ENCODE peak calls at places on chromosomes 3 and 15, in nine cellular contexts. X, J, K, O, C, V, P, N and H are unnamed samples.

GRCh38 chr3:51384145-51384729 is 854 bp upstream of the MANF start:
- DNase-seq in X (peak), J (no peak), K (no peak), O (peak), C (peak), V (peak), P (peak), N (peak), H (no peak)

GRCh38 chr3:37536033-37536432 is 325.6 kb upstream of the CTDSPL start:
- DNase-seq in X (no peak), J (no peak), K (no peak), O (no peak), C (no peak), V (no peak), P (no peak), N (no peak), H (no peak)

GRCh38 chr15:93210995-93211394 is 122.0 kb upstream of the RGMA start:
- DNase-seq in X (no peak), J (no peak), K (no peak), O (no peak), C (no peak), V (peak), P (no peak), N (no peak), H (no peak)

GRCh38 chr3:14424711-14425573 is 22.5 kb downstream of the SLC6A6 start:
- DNase-seq in X (no peak), J (peak), K (no peak), O (no peak), C (no peak), V (no peak), P (peak), N (no peak), H (no peak)

GRCh38 chr15:58491499-58492202 is 59.9 kb downstream of the LIPC start:
- DNase-seq in X (no peak), J (no peak), K (no peak), O (no peak), C (no peak), V (no peak), P (no peak), N (no peak), H (no peak)

GRCh38 chr3:28316226-28316625 is 32.3 kb upstream of the ZCWPW2 start:
- DNase-seq in X (no peak), J (no peak), K (no peak), O (no peak), C (no peak), V (no peak), P (no peak), N (no peak), H (no peak)

GRCh38 chr3:2958553-2958952 is 151.6 kb downstream of the IL5RA start:
- DNase-seq in X (no peak), J (no peak), K (no peak), O (no peak), C (no peak), V (no peak), P (no peak), N (no peak), H (no peak)

GRCh38 chr3:86951343-86951742 is 39.6 kb downstream of the VGLL3 start:
- DNase-seq in X (no peak), J (no peak), K (no peak), O (no peak), C (no peak), V (no peak), P (no peak), N (no peak), H (no peak)

GRCh38 chr3:152283492-152284381 is 15.0 kb downstream of the MBNL1 start:
- DNase-seq in X (no peak), J (no peak), K (no peak), O (no peak), C (no peak), V (no peak), P (no peak), N (no peak), H (no peak)

GRCh38 chr3:192408721-192409151 is 318.6 kb downstream of the FGF12 start:
- DNase-seq in X (no peak), J (no peak), K (no peak), O (peak), C (no peak), V (peak), P (peak), N (peak), H (no peak)
- H3K4me3 ChIP-seq in X (peak), J (peak), K (no peak), O (no peak), C (peak), V (peak), P (peak), N (peak), H (peak)

DNA sequence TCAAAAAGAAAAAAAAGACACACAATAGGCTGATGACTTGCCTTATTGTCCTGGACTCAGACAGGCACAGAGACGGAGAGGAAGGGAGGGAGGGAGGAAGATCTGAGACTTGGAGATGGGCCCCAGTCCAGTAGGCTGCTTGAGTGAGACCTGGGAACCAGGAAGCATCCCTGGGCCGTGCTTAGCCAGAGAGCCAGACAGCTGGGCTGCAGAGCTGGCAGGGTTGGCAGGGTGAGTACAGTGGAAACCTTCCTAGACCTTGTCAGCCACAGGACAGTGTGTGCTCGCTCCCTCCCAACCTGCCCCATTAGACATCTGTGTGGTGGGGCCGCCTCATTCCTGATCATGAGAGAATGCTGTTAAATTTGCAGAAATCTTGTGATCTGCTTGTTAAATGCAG is 107.9 kb upstream of the ALDH1A3 start:
- DNase-seq in X (no peak), J (no peak), K (no peak), O (peak), C (peak), V (no peak), P (no peak), N (peak), H (peak)
- TF ChIP-seq POLR2AphosphoS5 in X (no peak), J (no peak), K (no peak), O (no peak), C (no peak), V (no peak), P (no peak), N (no peak), H (no peak)

GRCh38 chr3:62597481-62597880 is 224.1 kb upstream of the FEZF2 start:
- DNase-seq in X (no peak), J (no peak), K (no peak), O (no peak), C (no peak), V (no peak), P (no peak), N (no peak), H (no peak)
- H3K4me3 ChIP-seq in X (no peak), J (no peak), K (no peak), O (no peak), C (no peak), V (no peak), P (no peak), N (no peak), H (no peak)

DNA sequence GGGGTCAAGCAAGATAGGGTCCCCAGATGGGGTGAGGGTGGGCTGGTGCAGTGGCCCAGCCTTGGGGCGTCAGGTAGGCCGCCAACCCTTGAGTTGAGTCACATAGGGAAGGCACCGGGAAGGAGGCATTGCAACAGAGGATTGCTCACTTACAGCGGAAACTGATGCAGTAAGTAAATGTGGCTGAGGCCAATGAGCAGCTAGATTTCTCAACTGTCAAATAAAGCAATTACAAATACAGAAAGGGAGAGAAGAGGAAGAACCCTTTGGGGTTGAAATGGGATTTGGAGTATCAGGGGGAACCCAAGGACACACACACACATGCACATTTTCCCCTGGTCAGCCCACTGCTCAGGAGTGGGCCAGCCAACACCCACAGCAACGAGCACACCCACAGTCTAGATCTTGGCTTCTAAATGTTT is 44.0 kb downstream of the CHSY1 start:
- DNase-seq in X (peak), J (peak), K (no peak), O (no peak), C (no peak), V (no peak), P (no peak), N (peak), H (no peak)
- TF ChIP-seq POLR2AphosphoS5 in X (no peak), J (peak), K (no peak), O (no peak), C (peak), V (no peak), P (no peak), N (peak), H (no peak)

GRCh38 chr3:182732232-182733015 is 60.9 kb upstream of the ATP11B start:
- DNase-seq in X (no peak), J (no peak), K (no peak), O (no peak), C (no peak), V (no peak), P (no peak), N (no peak), H (no peak)

GRCh38 chr3:182728248-182728647 is 65.1 kb upstream of the ATP11B start:
- DNase-seq in X (no peak), J (no peak), K (no peak), O (no peak), C (no peak), V (no peak), P (no peak), N (no peak), H (no peak)

GRCh38 chr3:182729903-182730674 is 63.2 kb upstream of the ATP11B start:
- DNase-seq in X (no peak), J (no peak), K (no peak), O (no peak), C (no peak), V (no peak), P (no peak), N (no peak), H (no peak)

GRCh38 chr3:182731764-182732163 is 61.5 kb upstream of the ATP11B start:
- DNase-seq in X (no peak), J (no peak), K (no peak), O (no peak), C (no peak), V (no peak), P (no peak), N (no peak), H (no peak)

GRCh38 chr3:182730675-182731042 is 62.6 kb upstream of the ATP11B start:
- DNase-seq in X (no peak), J (no peak), K (no peak), O (no peak), C (no peak), V (no peak), P (no peak), N (no peak), H (no peak)
- H3K4me3 ChIP-seq in X (no peak), J (no peak), K (no peak), O (no peak), C (no peak), V (no peak), P (no peak), N (no peak), H (no peak)

DNA sequence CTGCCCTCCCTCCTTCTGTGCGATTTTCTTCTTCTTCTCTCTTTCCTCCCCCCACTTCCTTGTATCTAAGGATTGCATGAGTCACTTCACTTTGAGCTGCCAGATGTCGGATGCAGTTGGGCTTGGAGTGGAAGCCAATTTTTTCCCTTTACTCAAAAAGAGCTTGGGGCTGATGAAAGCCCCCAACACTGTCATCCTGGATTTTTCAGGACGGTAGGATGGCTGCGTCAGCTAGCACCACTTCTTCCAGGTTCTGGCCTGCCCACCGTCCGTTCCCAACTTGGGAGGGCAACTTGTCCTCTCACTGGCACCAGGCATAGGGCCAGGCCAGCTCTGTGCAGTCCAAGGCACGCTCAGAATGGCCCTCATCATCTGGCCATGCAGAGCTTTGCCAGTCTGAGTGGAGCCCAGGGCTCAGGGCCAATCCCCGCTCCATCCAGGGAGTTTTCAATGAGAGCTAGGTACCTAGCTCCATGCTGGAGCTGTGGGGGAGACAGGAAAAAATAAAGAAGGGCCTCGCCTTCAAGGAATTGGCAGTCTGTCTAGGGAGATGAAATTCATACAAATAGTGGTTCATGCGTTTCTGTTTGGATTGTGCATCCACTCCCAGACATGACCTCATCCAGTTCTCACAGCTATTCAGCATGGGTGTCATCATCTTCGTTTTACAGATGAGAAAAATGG is 47.7 kb upstream of the INSYN1 start:
- DNase-seq in X (peak), J (no peak), K (no peak), O (no peak), C (no peak), V (no peak), P (no peak), N (peak), H (peak)
- TF ChIP-seq POLR2AphosphoS5 in X (no peak), J (no peak), K (no peak), O (no peak), C (no peak), V (no peak), P (no peak), N (no peak), H (no peak)

GRCh38 chr3:52834871-52835501 is at the start of gene MUSTN1:
- DNase-seq in X (peak), J (no peak), K (no peak), O (no peak), C (no peak), V (no peak), P (peak), N (no peak), H (no peak)

GRCh38 chr3:52838561-52839267 is 3.9 kb upstream of the MUSTN1 start:
- DNase-seq in X (no peak), J (no peak), K (no peak), O (no peak), C (no peak), V (no peak), P (no peak), N (peak), H (no peak)

GRCh38 chr3:52836991-52837390 is 2.2 kb upstream of the MUSTN1 start:
- DNase-seq in X (no peak), J (no peak), K (no peak), O (no peak), C (no peak), V (no peak), P (no peak), N (no peak), H (no peak)

GRCh38 chr3:52835766-52836470 is 1.1 kb upstream of the MUSTN1 start:
- DNase-seq in X (no peak), J (no peak), K (no peak), O (no peak), C (no peak), V (no peak), P (no peak), N (no peak), H (no peak)

DNA sequence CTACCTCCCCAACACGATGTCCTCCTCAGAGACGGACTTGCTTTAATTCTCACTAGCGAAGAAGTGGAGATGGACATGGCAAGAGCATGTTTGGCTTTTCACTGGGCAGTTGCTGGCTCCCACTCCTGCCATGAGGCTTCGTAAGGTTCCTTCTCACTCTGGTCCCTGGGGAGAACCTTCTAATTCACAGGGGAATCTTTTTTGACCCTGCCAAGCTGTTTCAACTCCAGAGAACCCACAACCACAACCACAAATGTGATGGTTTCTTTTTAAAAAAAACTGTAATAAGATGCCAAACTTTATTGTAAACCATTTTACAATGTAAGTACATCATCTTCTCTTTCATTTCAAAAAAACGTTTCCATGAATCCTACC is 1.6 kb upstream of the MUSTN1 start:
- DNase-seq in X (no peak), J (no peak), K (no peak), O (no peak), C (no peak), V (no peak), P (no peak), N (no peak), H (no peak)
- H3K4me3 ChIP-seq in X (no peak), J (no peak), K (no peak), O (no peak), C (no peak), V (no peak), P (no peak), N (no peak), H (no peak)

GRCh38 chr3:149588909-149589308 is 68.9 kb downstream of the WWTR1 start:
- DNase-seq in X (no peak), J (no peak), K (no peak), O (no peak), C (no peak), V (no peak), P (no peak), N (no peak), H (no peak)
- TF ChIP-seq POLR2AphosphoS5 in X (no peak), J (no peak), K (peak), O (no peak), C (no peak), V (no peak), P (no peak), N (no peak), H (no peak)

DNA sequence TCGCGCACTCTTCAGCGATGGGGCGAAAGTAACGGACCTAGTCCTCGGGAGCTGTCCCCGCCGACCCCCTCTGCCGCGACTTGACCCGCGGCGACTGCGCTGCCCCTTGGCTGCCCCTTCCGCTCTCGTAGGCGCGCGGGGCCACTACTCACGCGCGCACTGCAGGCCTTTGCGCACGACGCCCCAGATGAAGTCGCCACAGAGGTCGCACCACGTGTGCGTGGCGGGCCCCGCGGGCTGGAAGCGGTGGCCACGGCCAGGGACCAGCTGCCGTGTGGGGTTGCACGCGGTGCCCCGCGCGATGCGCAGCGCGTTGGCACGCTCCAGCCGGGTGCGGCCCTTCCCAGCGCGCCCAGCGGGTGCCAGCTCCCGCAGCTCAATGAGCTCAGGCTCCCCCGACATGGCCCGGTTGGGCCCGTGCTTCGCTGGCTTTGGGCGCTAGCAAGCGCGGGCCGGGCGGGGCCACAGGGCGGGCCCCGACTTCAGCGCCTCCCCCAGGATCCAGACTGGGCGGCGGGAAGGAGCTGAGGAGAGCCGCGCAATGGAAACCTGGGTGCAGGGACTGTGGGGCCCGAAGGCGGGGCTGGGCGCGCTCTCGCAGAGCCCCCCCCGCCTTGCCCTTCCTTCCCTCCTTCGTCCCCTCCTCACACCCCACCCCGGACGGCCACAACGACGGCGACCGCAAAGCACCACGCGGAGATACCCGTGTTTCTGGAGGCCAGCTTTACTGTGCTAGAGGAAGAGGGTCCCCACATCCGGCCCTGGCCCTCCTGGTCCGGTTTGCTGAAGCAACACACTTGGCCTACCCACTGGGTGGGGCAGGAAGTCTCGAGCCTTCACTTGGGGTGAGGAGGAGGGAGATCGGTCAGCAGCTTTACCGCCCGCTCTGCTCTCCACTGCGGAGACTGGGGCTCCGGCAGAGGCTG is at the start of gene RASSF1:
- DNase-seq in X (peak), J (peak), K (no peak), O (no peak), C (peak), V (peak), P (peak), N (peak), H (no peak)
- H3K4me3 ChIP-seq in X (peak), J (peak), K (peak), O (no peak), C (peak), V (peak), P (peak), N (peak), H (peak)